ENCODE peak calls at places on chromosomes 11 and 22, in eight cellular contexts. K, A, J, V, C, M, Q and S are unnamed samples.
A peak's percentile ranks its signal among the peaks of the same experiment; 100 is the strongest.

GRCh38 chr11:120273432-120273831 is 33.5 kb downstream of the POU2F3 start:
- DNase-seq in K (no peak), A (no peak), J (no peak), V (no peak), C (no peak), M (no peak), Q (no peak), S (peak; percentile 7)

GRCh38 chr22:48240935-48241230 is 1478.4 kb downstream of the TBC1D22A start:
- DNase-seq in K (no peak), A (no peak), J (no peak), V (peak; percentile 16), C (no peak), M (no peak), Q (no peak), S (no peak)

GRCh38 chr22:37610480-37611148 is 2.0 kb downstream of the GGA1 start:
- DNase-seq in K (no peak), A (no peak), J (no peak), V (no peak), C (peak; percentile 74), M (no peak), Q (no peak), S (no peak)

GRCh38 chr11:9251306-9251705 is 13.8 kb downstream of the DENND5A start:
- DNase-seq in K (no peak), A (no peak), J (no peak), V (no peak), C (no peak), M (no peak), Q (no peak), S (no peak)

GRCh38 chr22:20061481-20061861 is 18.6 kb upstream of the DGCR8 start:
- DNase-seq in K (no peak), A (no peak), J (no peak), V (no peak), C (no peak), M (no peak), Q (no peak), S (no peak)

GRCh38 chr22:38383417-38383816 is 66.2 kb upstream of the CSNK1E start:
- DNase-seq in K (no peak), A (no peak), J (no peak), V (no peak), C (no peak), M (no peak), Q (no peak), S (no peak)

GRCh38 chr22:17786435-17787158 is 12.3 kb upstream of the BID start:
- DNase-seq in K (no peak), A (peak; percentile 42), J (no peak), V (peak; percentile 57), C (peak; percentile 54), M (no peak), Q (no peak), S (peak; percentile 35)

GRCh38 chr11:12693485-12694181 is 19.4 kb downstream of the TEAD1 start:
- DNase-seq in K (peak; percentile 94), A (no peak), J (no peak), V (peak; percentile 42), C (peak; percentile 50), M (peak; percentile 52), Q (peak; percentile 62), S (peak; percentile 96)

GRCh38 chr22:46593211-46593676 is 26.9 kb upstream of the GRAMD4 start:
- DNase-seq in K (no peak), A (no peak), J (no peak), V (no peak), C (peak; percentile 80), M (no peak), Q (no peak), S (no peak)

GRCh38 chr11:122040476-122040875 is 75.5 kb downstream of the BLID start:
- DNase-seq in K (no peak), A (no peak), J (no peak), V (no peak), C (no peak), M (no peak), Q (no peak), S (no peak)

GRCh38 chr22:38120359-38121110 is 10.1 kb upstream of the BAIAP2L2 start:
- DNase-seq in K (no peak), A (no peak), J (no peak), V (no peak), C (peak; percentile 35), M (no peak), Q (no peak), S (no peak)

GRCh38 chr11:26901162-26901561 is 92.8 kb upstream of the FIBIN start:
- DNase-seq in K (no peak), A (no peak), J (no peak), V (no peak), C (no peak), M (no peak), Q (peak; percentile 12), S (peak; percentile 49)

GRCh38 chr22:50599816-50600454 is 658 bp upstream of the MAPK8IP2 start:
- DNase-seq in K (no peak), A (peak; percentile 44), J (peak; percentile 52), V (peak; percentile 59), C (no peak), M (peak; percentile 57), Q (no peak), S (no peak)

GRCh38 chr22:17575681-17576080 is 12.4 kb downstream of the SLC25A18 start:
- DNase-seq in K (no peak), A (no peak), J (no peak), V (no peak), C (no peak), M (no peak), Q (no peak), S (no peak)

GRCh38 chr11:33735426-33736147 is 636 bp downstream of the CD59 start:
- DNase-seq in K (no peak), A (peak; percentile 8), J (peak; percentile 21), V (peak; percentile 50), C (peak; percentile 71), M (peak; percentile 32), Q (peak; percentile 30), S (no peak)

GRCh38 chr11:47356129-47356997 is 3.9 kb upstream of the MYBPC3 start:
- DNase-seq in K (no peak), A (no peak), J (no peak), V (no peak), C (peak; percentile 39), M (no peak), Q (no peak), S (no peak)

GRCh38 chr11:47353978-47354774 is 1.7 kb upstream of the MYBPC3 start:
- DNase-seq in K (no peak), A (no peak), J (no peak), V (no peak), C (no peak), M (no peak), Q (no peak), S (no peak)

GRCh38 chr11:47355283-47356128 is 3.0 kb upstream of the MYBPC3 start:
- DNase-seq in K (peak; percentile 74), A (peak; percentile 93), J (peak; percentile 94), V (peak; percentile 97), C (peak; percentile 96), M (peak; percentile 98), Q (peak; percentile 96), S (peak; percentile 60)

GRCh38 chr11:47356998-47357329 is 4.5 kb upstream of the MYBPC3 start:
- DNase-seq in K (no peak), A (no peak), J (no peak), V (no peak), C (no peak), M (no peak), Q (no peak), S (no peak)

GRCh38 chr11:47354913-47355282 is 2.4 kb upstream of the MYBPC3 start:
- DNase-seq in K (no peak), A (no peak), J (no peak), V (no peak), C (no peak), M (no peak), Q (no peak), S (no peak)
- H3K4me3 ChIP-seq in K (no peak overlapping the region), A (no peak overlapping the region), J (peak overlapping the region; percentile 16), V (peak overlapping the region; percentile 49), C (peak overlapping the region; percentile 55), M (no peak overlapping the region), Q (peak overlapping the region; percentile 37), S (peak overlapping the region; percentile 30)

DNA sequence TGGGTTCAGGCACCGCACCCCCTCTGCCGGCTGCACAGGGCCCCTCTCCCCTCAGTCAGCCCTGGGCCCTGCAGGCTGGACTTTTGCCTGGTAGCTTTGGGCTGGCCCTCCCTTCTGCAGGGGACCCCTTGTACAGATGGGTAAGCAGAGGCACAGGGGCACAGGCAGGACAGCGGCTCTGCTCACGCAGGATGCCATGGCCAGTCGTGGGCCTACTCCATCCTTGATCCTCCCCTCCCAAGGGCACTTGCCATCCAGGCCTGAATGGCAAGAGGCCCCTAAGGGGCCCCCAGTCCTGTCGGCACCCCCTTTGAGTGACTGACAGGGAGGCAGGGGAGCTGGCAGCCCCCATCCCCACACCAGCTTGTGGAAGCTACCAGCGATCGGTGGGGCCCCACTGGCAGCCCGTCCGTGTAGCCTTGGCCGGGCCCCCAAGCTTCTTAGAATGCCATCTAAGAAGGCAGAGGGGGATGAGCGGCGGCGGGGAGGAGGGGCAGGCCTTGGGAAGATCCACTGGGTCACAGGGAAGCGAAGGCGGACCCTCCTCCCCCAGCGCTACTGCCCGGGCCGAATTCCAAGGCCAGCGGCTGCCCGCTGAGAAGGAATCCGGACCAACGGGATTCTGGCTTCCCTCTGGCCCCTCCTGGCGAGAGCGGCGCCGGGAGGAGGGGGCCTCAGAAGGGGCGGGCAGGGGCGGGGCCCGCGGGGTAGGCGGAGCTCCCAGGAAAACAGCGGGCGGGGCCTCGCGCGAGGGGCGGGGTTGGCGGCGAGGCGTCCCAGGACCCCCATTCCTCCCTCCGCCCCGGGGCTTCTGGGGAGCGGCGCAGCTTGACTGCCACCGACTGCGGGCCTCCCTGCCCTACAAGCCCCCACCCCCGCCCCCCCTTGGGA is 6.8 kb upstream of the CHKA start:
- DNase-seq in K (peak; percentile 23), A (no peak), J (peak; percentile 91), V (peak; percentile 90), C (peak; percentile 83), M (peak; percentile 93), Q (peak; percentile 89), S (peak; percentile 35)
- H3K4me3 ChIP-seq in K (peak overlapping the region; percentile 44), A (no peak overlapping the region), J (no peak overlapping the region), V (peak overlapping the region; percentile 42), C (peak overlapping the region; percentile 55), M (no peak overlapping the region), Q (peak overlapping the region; percentile 42), S (peak overlapping the region; percentile 44)

GRCh38 chr22:29470159-29470855 is 9.7 kb upstream of the NEFH start:
- DNase-seq in K (no peak), A (no peak), J (peak; percentile 41), V (peak; percentile 63), C (peak; percentile 76), M (peak; percentile 68), Q (peak; percentile 54), S (no peak)
- H3K4me3 ChIP-seq in K (peak overlapping the region; percentile 31), A (no peak overlapping the region), J (no peak overlapping the region), V (peak overlapping the region; percentile 28), C (peak overlapping the region; percentile 35), M (no peak overlapping the region), Q (peak overlapping the region; percentile 8), S (peak overlapping the region; percentile 29)

DNA sequence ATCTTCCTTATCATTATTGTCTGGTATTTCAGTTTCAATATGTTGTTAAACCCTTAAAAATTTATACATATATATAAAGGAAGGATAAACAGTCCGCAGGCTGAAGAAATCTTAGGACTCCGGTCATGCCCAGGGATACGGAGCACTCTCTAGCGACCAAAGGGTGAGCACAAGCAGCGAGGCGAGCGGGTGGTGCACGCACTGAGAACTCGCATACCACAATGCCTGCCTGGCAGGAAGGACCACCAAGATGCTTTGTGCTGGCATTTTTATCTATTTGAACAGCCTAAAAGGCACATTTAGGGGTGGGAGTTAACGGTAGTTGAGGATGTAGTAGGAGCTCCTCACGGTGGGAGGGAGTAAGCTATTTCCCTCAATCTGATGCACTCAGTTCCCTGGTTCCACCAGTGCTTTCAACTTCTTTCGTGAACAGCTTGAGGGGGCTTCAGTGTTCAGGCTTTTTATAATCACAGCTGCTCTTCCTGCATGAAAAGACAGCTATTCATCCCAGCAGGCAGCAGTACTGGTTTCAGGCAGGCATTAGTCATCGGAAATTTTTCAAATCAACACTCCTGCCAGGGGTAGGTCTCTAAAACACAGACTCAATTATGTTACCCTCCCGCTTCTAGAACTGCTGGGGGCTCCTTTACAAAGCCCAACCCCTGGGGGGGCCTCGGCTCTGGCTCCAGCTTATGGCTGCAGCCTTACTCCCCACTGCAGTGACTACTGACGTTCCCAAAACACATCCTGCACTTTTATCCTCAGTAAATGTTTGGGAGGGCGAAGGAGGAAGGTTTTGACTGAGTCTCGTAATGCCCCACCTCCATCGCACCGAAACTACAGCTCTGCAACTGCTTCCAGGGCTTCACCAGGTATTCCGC is 6.0 kb downstream of the POLDIP3 start:
- DNase-seq in K (peak; percentile 45), A (no peak), J (no peak), V (no peak), C (no peak), M (no peak), Q (no peak), S (no peak)
- H3K4me3 ChIP-seq in K (peak overlapping the region; percentile 50), A (no peak overlapping the region), J (no peak overlapping the region), V (no peak overlapping the region), C (no peak overlapping the region), M (no peak overlapping the region), Q (no peak overlapping the region), S (no peak overlapping the region)